ENCODE peak calls at places on chromosomes 2 and 18, in ten cellular contexts. D, X, L, R, Z, N, B, H, A and O are unnamed samples.

GRCh38 chr2:18519991-18520604 is 40.4 kb downstream of the RDH14 start:
- DNase-seq in A (no peak), D (no peak), R (no peak), N (no peak), X (no peak), Z (no peak), H (no peak), B (no peak), L (no peak), O (no peak)

GRCh38 chr18:70260683-70261082 is 28.2 kb upstream of the SOCS6 start:
- DNase-seq in H (peak; percentile 36), A (no peak), R (no peak), L (no peak), D (no peak), N (no peak), B (no peak), X (no peak), Z (no peak), O (no peak)

GRCh38 chr2:169818241-169818640 is 6.5 kb downstream of the METTL5 start:
- DNase-seq in Z (no peak), N (no peak), R (no peak), H (no peak), L (no peak), X (no peak), A (no peak), D (no peak), B (no peak), O (no peak)

GRCh38 chr2:11788725-11789124 is 42.3 kb downstream of the LPIN1 start:
- DNase-seq in N (no peak), H (no peak), R (no peak), B (no peak), D (no peak), L (no peak), A (no peak), X (no peak), Z (no peak), O (no peak)

GRCh38 chr2:208929489-208929864 is 494.4 kb upstream of the MAP2 start:
- DNase-seq in N (no peak), A (no peak), R (no peak), X (no peak), B (no peak), D (no peak), L (no peak), H (no peak), Z (no peak), O (no peak)

GRCh38 chr18:11728247-11728646 is 39.2 kb downstream of the GNAL start:
- DNase-seq in N (no peak), Z (peak; percentile 9), X (no peak), H (no peak), R (no peak), B (no peak), A (no peak), D (no peak), L (peak; percentile 60), O (no peak)

GRCh38 chr2:192298664-192299063 is 103.9 kb upstream of the TMEFF2 start:
- DNase-seq in N (no peak), R (no peak), Z (no peak), H (no peak), A (no peak), X (no peak), D (no peak), B (no peak), L (peak; percentile 27), O (no peak)

GRCh38 chr18:13377496-13377895 is 158.9 kb downstream of the LDLRAD4 start:
- DNase-seq in Z (no peak), R (no peak), L (no peak), N (no peak), B (peak; percentile 15), H (peak; percentile 83), X (no peak), D (no peak), A (no peak), O (no peak)

GRCh38 chr2:111678651-111679050 is 205.3 kb downstream of the ANAPC1 start:
- DNase-seq in B (no peak), X (no peak), D (no peak), H (no peak), N (no peak), A (no peak), L (no peak), R (no peak), Z (peak; percentile 27), O (no peak)

GRCh38 chr2:135164431-135164830 is 112.3 kb downstream of the RAB3GAP1 start:
- DNase-seq in H (no peak), A (peak; percentile 60), N (no peak), B (no peak), D (no peak), Z (peak; percentile 55), X (no peak), L (no peak), R (no peak), O (no peak)

GRCh38 chr2:98875081-98875728 is 60.8 kb downstream of the CRACDL start:
- DNase-seq in H (peak; percentile 50), D (no peak), X (peak; percentile 10), N (no peak), Z (no peak), R (no peak), B (no peak), A (no peak), L (no peak), O (no peak)

GRCh38 chr2:171516793-171517192 is 5.5 kb upstream of the CYBRD1 start:
- DNase-seq in N (no peak), L (no peak), Z (no peak), D (no peak), H (no peak), R (no peak), B (no peak), X (no peak), A (no peak), O (no peak)

GRCh38 chr2:8989536-8990079 is 13.9 kb downstream of the MBOAT2 start:
- DNase-seq in Z (no peak), B (no peak), A (no peak), R (no peak), X (no peak), D (no peak), N (no peak), L (no peak), H (no peak), O (no peak)

GRCh38 chr2:122707224-122707824 is 951.9 kb downstream of the TSN start:
- DNase-seq in Z (no peak), L (no peak), H (no peak), D (no peak), B (no peak), N (no peak), R (no peak), X (no peak), A (no peak), O (no peak)

GRCh38 chr2:111617804-111618576 is 266.0 kb downstream of the ANAPC1 start:
- DNase-seq in A (no peak), R (peak; percentile 45), D (no peak), L (no peak), H (no peak), X (no peak), Z (peak; percentile 26), B (no peak), N (no peak), O (no peak)

GRCh38 chr18:31010601-31011000 is 31.9 kb downstream of the DSC3 start:
- DNase-seq in A (no peak), X (no peak), H (no peak), N (no peak), Z (no peak), D (no peak), L (no peak), B (no peak), R (no peak), O (no peak)

GRCh38 chr2:45259547-45260160 is 250.4 kb upstream of the SIX2 start:
- DNase-seq in X (no peak), N (no peak), Z (no peak), B (no peak), R (no peak), L (no peak), A (no peak), D (no peak), H (no peak), O (no peak)

GRCh38 chr2:23351388-23352141 is 33.4 kb upstream of the KLHL29 start:
- DNase-seq in A (peak; percentile 16), D (peak; percentile 74), B (peak; percentile 43), X (no peak), N (no peak), Z (peak; percentile 73), L (peak; percentile 88), H (peak; percentile 86), R (peak; percentile 84), O (no peak)

GRCh38 chr2:217868911-217869334 is 133.9 kb downstream of the TNS1 start:
- DNase-seq in R (no peak), D (no peak), Z (no peak), L (no peak), X (no peak), N (no peak), H (no peak), B (no peak), A (peak; percentile 4), O (no peak)

GRCh38 chr2:2698182-2699116 is 367.4 kb upstream of the MYT1L start:
- DNase-seq in A (no peak), H (peak; percentile 59), B (no peak), X (no peak), R (no peak), Z (no peak), L (peak; percentile 29), D (no peak), N (no peak), O (no peak)

GRCh38 chr2:21650566-21650965 is 526.8 kb downstream of the TDRD15 start:
- DNase-seq in X (no peak), A (no peak), N (no peak), L (no peak), Z (no peak), R (no peak), H (no peak), B (no peak), D (no peak), O (no peak)

GRCh38 chr2:20103514-20103913 is 52.1 kb upstream of the LAPTM4A start:
- DNase-seq in B (no peak), N (no peak), X (no peak), H (no peak), A (peak; percentile 27), L (no peak), Z (peak; percentile 18), R (no peak), D (no peak), O (no peak)

GRCh38 chr2:28507806-28508764 is 12.2 kb downstream of the PLB1 start:
- DNase-seq in Z (no peak), A (no peak), D (peak; percentile 43), X (peak; percentile 6), R (no peak), L (no peak), N (no peak), B (peak; percentile 9), H (peak; percentile 77), O (no peak)

GRCh38 chr2:118312963-118313756 is 224.9 kb downstream of the INSIG2 start:
- DNase-seq in A (no peak), D (no peak), N (no peak), Z (no peak), R (no peak), X (no peak), L (peak; percentile 20), B (no peak), H (peak; percentile 56), O (no peak)

GRCh38 chr2:101540518-101540917 is 65.6 kb upstream of the RFX8 start:
- DNase-seq in N (no peak), L (no peak), X (no peak), Z (peak; percentile 96), H (peak; percentile 31), B (no peak), R (no peak), A (peak; percentile 74), D (no peak), O (no peak)

GRCh38 chr2:45311559-45311958 is 299.5 kb downstream of the SRBD1 start:
- DNase-seq in Z (peak; percentile 26), N (no peak), D (no peak), B (no peak), X (no peak), H (no peak), A (no peak), R (no peak), L (peak; percentile 13), O (no peak)

GRCh38 chr18:35415511-35416427 is 38.6 kb upstream of the ZNF396 start:
- DNase-seq in A (peak; percentile 29), B (no peak), Z (peak; percentile 24), L (no peak), D (no peak), X (no peak), R (no peak), N (no peak), H (no peak), O (peak; percentile 19)

GRCh38 chr2:18551623-18552022 is 8.8 kb downstream of the RDH14 start:
- DNase-seq in B (no peak), A (no peak), R (no peak), X (no peak), L (no peak), H (no peak), Z (no peak), N (no peak), D (no peak), O (no peak)